ENCODE peak calls at places on chromosomes 2 and 18, in nine cellular contexts. A is brain microvascular endothelial cell, E is HL-60, B is lower lobe of right lung, K is tibial artery, M is mesendoderm, H is GM23338, P is right cardiac atrium, W is left ventricle myocardium inferior. Y is an unnamed sample.

GRCh38 chr2:66573866-66574265 is 138.9 kb downstream of the MEIS1 start:
- DNase-seq in A (no peak), E (no peak), B (no peak), K (no peak), M (peak; percentile 89), H (peak; percentile 84), P (no peak), W (no peak), Y (peak; percentile 40)

GRCh38 chr18:8241731-8242130 is 367.5 kb upstream of the RAB12 start:
- DNase-seq in A (no peak), E (no peak), B (no peak), K (no peak), M (no peak), H (no peak), P (no peak), W (no peak), Y (no peak)

GRCh38 chr2:120465701-120465988 is 119.7 kb downstream of the INHBB start:
- DNase-seq in A (no peak), E (no peak), B (no peak), K (no peak), M (no peak), H (no peak), P (no peak), W (no peak), Y (no peak)

GRCh38 chr2:118457956-118458355 is 369.7 kb downstream of the INSIG2 start:
- DNase-seq in A (no peak), E (no peak), B (no peak), K (no peak), M (no peak), H (no peak), P (no peak), W (no peak), Y (no peak)

GRCh38 chr2:61443342-61444041 is 27.4 kb downstream of the USP34 start:
- DNase-seq in A (no peak), E (no peak), B (no peak), K (no peak), M (no peak), H (no peak), P (no peak), W (no peak), Y (no peak)

GRCh38 chr2:224311226-224311625 is 90.7 kb downstream of the FAM124B start:
- DNase-seq in A (no peak), E (no peak), B (no peak), K (no peak), M (no peak), H (no peak), P (no peak), W (no peak), Y (peak; percentile 29)

GRCh38 chr2:105576440-105577241 is 168.1 kb upstream of the NCK2 start:
- DNase-seq in A (no peak), E (no peak), B (no peak), K (no peak), M (peak; percentile 76), H (peak; percentile 72), P (peak; percentile 42), W (no peak), Y (no peak)

GRCh38 chr2:74333175-74333574 is 10.0 kb downstream of the SLC4A5 start:
- DNase-seq in A (peak; percentile 52), E (no peak), B (no peak), K (no peak), M (peak; percentile 60), H (peak; percentile 77), P (no peak), W (no peak), Y (peak; percentile 71)

GRCh38 chr2:101474752-101475384 is at the start of gene RFX8:
- DNase-seq in A (peak; percentile 84), E (peak; percentile 72), B (no peak), K (no peak), M (peak; percentile 15), H (peak; percentile 51), P (no peak), W (no peak), Y (no peak)

GRCh38 chr18:43034683-43035500 is 80.6 kb downstream of the RIT2 start:
- DNase-seq in A (no peak), E (no peak), B (no peak), K (no peak), M (peak; percentile 97), H (peak; percentile 95), P (no peak), W (no peak), Y (no peak)

GRCh38 chr18:71837560-71837959 is 706.6 kb downstream of the CBLN2 start:
- DNase-seq in A (no peak), E (no peak), B (no peak), K (no peak), M (no peak), H (no peak), P (no peak), W (no peak), Y (no peak)

GRCh38 chr2:219416233-219416598 is 2.0 kb upstream of the DES start:
- DNase-seq in A (no peak), E (no peak), B (no peak), K (no peak), M (no peak), H (peak; percentile 57), P (no peak), W (no peak), Y (no peak)

GRCh38 chr2:237264480-237265219 is 149.3 kb downstream of the COL6A3 start:
- DNase-seq in A (peak; percentile 97), E (no peak), B (no peak), K (peak; percentile 55), M (no peak), H (no peak), P (peak; percentile 60), W (no peak), Y (no peak)

GRCh38 chr2:236169151-236169721 is 1.1 kb upstream of the GBX2 start:
- DNase-seq in A (no peak), E (no peak), B (no peak), K (no peak), M (peak; percentile 57), H (peak; percentile 68), P (no peak), W (no peak), Y (no peak)

GRCh38 chr18:48230459-48231113 is 178.6 kb downstream of the ZBTB7C start:
- DNase-seq in A (peak; percentile 60), E (peak; percentile 29), B (peak; percentile 79), K (peak; percentile 76), M (peak; percentile 83), H (peak; percentile 88), P (peak; percentile 87), W (no peak), Y (peak; percentile 31)

GRCh38 chr18:67359868-67360838 is 156.4 kb downstream of the DSEL start:
- DNase-seq in A (peak; percentile 98), E (no peak), B (no peak), K (peak; percentile 82), M (no peak), H (no peak), P (peak; percentile 69), W (no peak), Y (peak; percentile 80)

GRCh38 chr2:240325654-240326031 is 109.8 kb upstream of the GPC1 start:
- DNase-seq in A (no peak), E (no peak), B (no peak), K (no peak), M (no peak), H (no peak), P (peak; percentile 82), W (peak; percentile 38), Y (peak; percentile 57)

GRCh38 chr18:47151457-47151856 is 1.2 kb upstream of the HDHD2 start:
- DNase-seq in A (no peak), E (no peak), B (no peak), K (no peak), M (peak; percentile 35), H (no peak), P (no peak), W (no peak), Y (no peak)
- H3K4me3 ChIP-seq in A (peak overlapping the region; percentile 71), E (no peak overlapping the region), B (peak overlapping the region; percentile 74), K (no peak overlapping the region), M (no peak overlapping the region), H (peak overlapping the region; percentile 77), P (no peak overlapping the region), W (peak overlapping the region; percentile 81), Y (peak overlapping the region; percentile 69)

GRCh38 chr2:10449481-10449831 is 1.3 kb upstream of the ODC1 start:
- DNase-seq in A (no peak), E (no peak), B (peak; percentile 10), K (no peak), M (no peak), H (no peak), P (no peak), W (no peak), Y (no peak)
- H3K4me3 ChIP-seq in A (peak overlapping the region; percentile 66), E (no peak overlapping the region), B (peak overlapping the region; percentile 79), K (peak overlapping the region; percentile 78), M (no peak overlapping the region), H (peak overlapping the region; percentile 54), P (no peak overlapping the region), W (peak overlapping the region; percentile 88), Y (no peak overlapping the region)

DNA sequence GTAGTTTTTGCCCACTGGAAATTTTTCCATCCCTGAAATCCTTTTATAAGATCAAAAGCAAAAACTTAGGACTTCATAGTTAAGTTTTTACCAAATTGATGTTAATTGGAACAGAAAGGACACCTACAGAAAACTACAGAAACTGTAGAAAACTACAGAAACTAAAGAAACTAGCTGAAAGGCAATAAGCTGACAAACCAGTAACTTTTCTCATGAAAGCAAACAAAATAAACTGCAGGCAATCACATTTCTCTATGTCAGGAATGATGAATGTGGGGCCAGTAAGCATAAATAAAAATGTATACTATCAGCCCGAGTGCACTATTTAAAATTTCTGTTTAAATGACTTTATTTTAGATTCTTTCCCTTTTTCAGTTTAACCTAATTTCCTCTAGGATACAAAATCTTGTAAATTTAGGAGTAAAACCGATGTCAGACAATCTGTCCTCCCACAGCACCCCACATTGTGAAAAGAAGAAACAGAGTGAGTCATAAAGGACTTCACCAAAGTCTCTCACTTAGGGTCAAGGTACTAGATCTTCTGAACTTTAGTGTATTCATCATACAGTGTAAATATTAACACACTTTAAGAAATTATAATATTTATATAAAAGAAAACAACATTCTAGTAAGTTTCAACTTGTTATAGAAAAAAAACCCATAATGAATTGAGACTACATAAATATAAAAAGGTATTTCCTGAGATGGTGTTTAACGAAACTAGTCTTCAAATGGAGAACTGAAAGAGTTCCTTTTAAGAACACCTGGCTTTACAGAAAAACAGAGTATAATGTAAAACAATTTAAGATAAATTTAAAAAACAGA is 46.6 kb downstream of the USP40 start:
- DNase-seq in A (no peak), E (no peak), B (no peak), K (no peak), M (no peak), H (no peak), P (no peak), W (no peak), Y (no peak)
- H3K4me3 ChIP-seq in A (no peak overlapping the region), E (no peak overlapping the region), B (no peak overlapping the region), K (no peak overlapping the region), M (no peak overlapping the region), H (no peak overlapping the region), P (no peak overlapping the region), W (no peak overlapping the region), Y (no peak overlapping the region)

GRCh38 chr18:12911025-12911927 is 27.2 kb upstream of the PTPN2 start:
- DNase-seq in A (no peak), E (no peak), B (peak; percentile 62), K (no peak), M (peak; percentile 4), H (peak; percentile 72), P (peak; percentile 72), W (peak; percentile 32), Y (no peak)
- H3K4me3 ChIP-seq in A (peak overlapping the region; percentile 39), E (no peak overlapping the region), B (peak overlapping the region; percentile 53), K (peak overlapping the region; percentile 30), M (no peak overlapping the region), H (peak overlapping the region; percentile 65), P (peak overlapping the region; percentile 43), W (peak overlapping the region; percentile 62), Y (no peak overlapping the region)

Y was measured in SJCRH30.